ENCODE peak calls at places on chromosomes 5 and 9, in eight cellular contexts. One of them, this sample, is unnamed.

GRCh38 chr5:173972844-173973613 is 15.9 kb upstream of the C5orf47 start:
- DNase-seq in GM10248: peak
- DNase-seq in KBM-7: peak
- DNase-seq in right lobe of liver: peak
- DNase-seq in stimulated activated CD8-positive, alpha-beta memory T cell treated with anti-CD3 and anti-CD28 coated beads, Interleukin-2, amount 100 ng/mL, for 48 hours: peak
- DNase-seq in HS-27A: peak
- DNase-seq in NCI-H2029: peak
- DNase-seq in pancreas: peak
- DNase-seq in this sample: peak

GRCh38 chr9:135732569-135733257 is 30.7 kb downstream of the KCNT1 start:
- DNase-seq in GM10248: no peak
- DNase-seq in KBM-7: peak
- DNase-seq in right lobe of liver: no peak
- DNase-seq in stimulated activated CD8-positive, alpha-beta memory T cell treated with anti-CD3 and anti-CD28 coated beads, Interleukin-2, amount 100 ng/mL, for 48 hours: no peak
- DNase-seq in HS-27A: no peak
- DNase-seq in NCI-H2029: no peak
- DNase-seq in pancreas: no peak
- DNase-seq in this sample: no peak

GRCh38 chr9:19498015-19498414 is 89.2 kb downstream of the ACER2 start:
- DNase-seq in GM10248: no peak
- DNase-seq in KBM-7: no peak
- DNase-seq in right lobe of liver: no peak
- DNase-seq in stimulated activated CD8-positive, alpha-beta memory T cell treated with anti-CD3 and anti-CD28 coated beads, Interleukin-2, amount 100 ng/mL, for 48 hours: no peak
- DNase-seq in HS-27A: no peak
- DNase-seq in NCI-H2029: no peak
- DNase-seq in pancreas: no peak
- DNase-seq in this sample: no peak

GRCh38 chr9:89496645-89497044 is 1.3 kb downstream of the SEMA4D start:
- DNase-seq in GM10248: peak
- DNase-seq in KBM-7: no peak
- DNase-seq in right lobe of liver: no peak
- DNase-seq in stimulated activated CD8-positive, alpha-beta memory T cell treated with anti-CD3 and anti-CD28 coated beads, Interleukin-2, amount 100 ng/mL, for 48 hours: no peak
- DNase-seq in HS-27A: no peak
- DNase-seq in NCI-H2029: no peak
- DNase-seq in pancreas: no peak
- DNase-seq in this sample: no peak

GRCh38 chr9:110623462-110624025 is 44.0 kb upstream of the SVEP1 start:
- DNase-seq in GM10248: peak
- DNase-seq in KBM-7: peak
- DNase-seq in right lobe of liver: no peak
- DNase-seq in stimulated activated CD8-positive, alpha-beta memory T cell treated with anti-CD3 and anti-CD28 coated beads, Interleukin-2, amount 100 ng/mL, for 48 hours: no peak
- DNase-seq in HS-27A: no peak
- DNase-seq in NCI-H2029: peak
- DNase-seq in pancreas: no peak
- DNase-seq in this sample: peak

GRCh38 chr5:115377468-115378217 is 81.2 kb upstream of the CCDC112 start:
- DNase-seq in GM10248: peak
- DNase-seq in KBM-7: peak
- DNase-seq in right lobe of liver: no peak
- DNase-seq in stimulated activated CD8-positive, alpha-beta memory T cell treated with anti-CD3 and anti-CD28 coated beads, Interleukin-2, amount 100 ng/mL, for 48 hours: no peak
- DNase-seq in HS-27A: no peak
- DNase-seq in NCI-H2029: no peak
- DNase-seq in pancreas: no peak
- DNase-seq in this sample: no peak

GRCh38 chr5:152113401-152113800 is 188.8 kb upstream of the GLRA1 start:
- DNase-seq in GM10248: no peak
- DNase-seq in KBM-7: no peak
- DNase-seq in right lobe of liver: no peak
- DNase-seq in stimulated activated CD8-positive, alpha-beta memory T cell treated with anti-CD3 and anti-CD28 coated beads, Interleukin-2, amount 100 ng/mL, for 48 hours: peak
- DNase-seq in HS-27A: no peak
- DNase-seq in NCI-H2029: no peak
- DNase-seq in pancreas: no peak
- DNase-seq in this sample: no peak

GRCh38 chr5:156394642-156395393 is 67.9 kb downstream of the SGCD start:
- DNase-seq in GM10248: no peak
- DNase-seq in KBM-7: no peak
- DNase-seq in right lobe of liver: no peak
- DNase-seq in stimulated activated CD8-positive, alpha-beta memory T cell treated with anti-CD3 and anti-CD28 coated beads, Interleukin-2, amount 100 ng/mL, for 48 hours: no peak
- DNase-seq in HS-27A: no peak
- DNase-seq in NCI-H2029: peak
- DNase-seq in pancreas: no peak
- DNase-seq in this sample: no peak

GRCh38 chr5:93130623-93131022 is 450.4 kb downstream of the NR2F1-AS1 start:
- DNase-seq in GM10248: no peak
- DNase-seq in KBM-7: no peak
- DNase-seq in right lobe of liver: no peak
- DNase-seq in stimulated activated CD8-positive, alpha-beta memory T cell treated with anti-CD3 and anti-CD28 coated beads, Interleukin-2, amount 100 ng/mL, for 48 hours: no peak
- DNase-seq in HS-27A: no peak
- DNase-seq in NCI-H2029: no peak
- DNase-seq in pancreas: no peak
- DNase-seq in this sample: no peak

GRCh38 chr5:37933586-37933985 is 93.7 kb upstream of the GDNF start:
- DNase-seq in GM10248: no peak
- DNase-seq in KBM-7: no peak
- DNase-seq in right lobe of liver: no peak
- DNase-seq in stimulated activated CD8-positive, alpha-beta memory T cell treated with anti-CD3 and anti-CD28 coated beads, Interleukin-2, amount 100 ng/mL, for 48 hours: no peak
- DNase-seq in HS-27A: no peak
- DNase-seq in NCI-H2029: no peak
- DNase-seq in pancreas: no peak
- DNase-seq in this sample: no peak

GRCh38 chr9:37407468-37407867 is 15.0 kb upstream of the GRHPR start:
- DNase-seq in GM10248: no peak
- DNase-seq in KBM-7: peak
- DNase-seq in right lobe of liver: no peak
- DNase-seq in stimulated activated CD8-positive, alpha-beta memory T cell treated with anti-CD3 and anti-CD28 coated beads, Interleukin-2, amount 100 ng/mL, for 48 hours: no peak
- DNase-seq in HS-27A: no peak
- DNase-seq in NCI-H2029: no peak
- DNase-seq in pancreas: no peak
- DNase-seq in this sample: no peak

GRCh38 chr9:8552732-8553131 is 753.2 kb upstream of the DMAC1 start:
- DNase-seq in GM10248: no peak
- DNase-seq in KBM-7: no peak
- DNase-seq in right lobe of liver: no peak
- DNase-seq in stimulated activated CD8-positive, alpha-beta memory T cell treated with anti-CD3 and anti-CD28 coated beads, Interleukin-2, amount 100 ng/mL, for 48 hours: no peak
- DNase-seq in HS-27A: no peak
- DNase-seq in NCI-H2029: no peak
- DNase-seq in pancreas: no peak
- DNase-seq in this sample: no peak

GRCh38 chr5:135225856-135226560 is 173.0 kb downstream of the MACROH2A1 start:
- DNase-seq in GM10248: no peak
- DNase-seq in KBM-7: peak
- DNase-seq in right lobe of liver: peak
- DNase-seq in stimulated activated CD8-positive, alpha-beta memory T cell treated with anti-CD3 and anti-CD28 coated beads, Interleukin-2, amount 100 ng/mL, for 48 hours: no peak
- DNase-seq in HS-27A: no peak
- DNase-seq in NCI-H2029: no peak
- DNase-seq in pancreas: no peak
- DNase-seq in this sample: no peak

GRCh38 chr5:116145416-116145815 is 60.6 kb downstream of the COMMD10 start:
- DNase-seq in GM10248: no peak
- DNase-seq in KBM-7: no peak
- DNase-seq in right lobe of liver: no peak
- DNase-seq in stimulated activated CD8-positive, alpha-beta memory T cell treated with anti-CD3 and anti-CD28 coated beads, Interleukin-2, amount 100 ng/mL, for 48 hours: no peak
- DNase-seq in HS-27A: no peak
- DNase-seq in NCI-H2029: no peak
- DNase-seq in pancreas: no peak
- DNase-seq in this sample: no peak

GRCh38 chr9:95679874-95680273 is 163.1 kb upstream of the PTCH1 start:
- DNase-seq in GM10248: no peak
- DNase-seq in KBM-7: no peak
- DNase-seq in right lobe of liver: no peak
- DNase-seq in stimulated activated CD8-positive, alpha-beta memory T cell treated with anti-CD3 and anti-CD28 coated beads, Interleukin-2, amount 100 ng/mL, for 48 hours: no peak
- DNase-seq in HS-27A: no peak
- DNase-seq in NCI-H2029: no peak
- DNase-seq in pancreas: no peak
- DNase-seq in this sample: no peak

GRCh38 chr9:80143899-80144298 is 572.1 kb downstream of the TLE4 start:
- DNase-seq in GM10248: no peak
- DNase-seq in KBM-7: no peak
- DNase-seq in right lobe of liver: no peak
- DNase-seq in stimulated activated CD8-positive, alpha-beta memory T cell treated with anti-CD3 and anti-CD28 coated beads, Interleukin-2, amount 100 ng/mL, for 48 hours: no peak
- DNase-seq in HS-27A: no peak
- DNase-seq in NCI-H2029: no peak
- DNase-seq in pancreas: no peak
- DNase-seq in this sample: no peak

This sample was measured in NCI-H510A treated with DMSO at 0.1 percent for 48 hours.